ENCODE peak calls at places on chromosome 3, in ten cellular contexts. J, E, M, D, U, R, T, W, P and B are unnamed samples.

GRCh38 chr3:129228891-129229585 is 20.4 kb upstream of the COPG1 start:
- DNase-seq in R (no peak), J (peak), T (no peak), E (no peak), D (no peak), W (no peak), U (no peak), M (no peak), P (no peak), B (no peak)

GRCh38 chr3:160106905-160107861 is 118.0 kb upstream of the C3orf80 start:
- DNase-seq in M (no peak), J (no peak), T (no peak), D (peak), P (no peak), W (no peak), E (no peak), R (no peak), U (no peak), B (no peak)

GRCh38 chr3:108127301-108127988 is 36.6 kb upstream of the CD47 start:
- DNase-seq in R (no peak), U (peak), M (peak), T (no peak), E (no peak), P (no peak), J (no peak), D (no peak), W (no peak), B (no peak)

GRCh38 chr3:188272481-188273372 is 118.8 kb downstream of the LPP start:
- DNase-seq in D (no peak), M (no peak), W (no peak), U (no peak), P (no peak), R (no peak), J (peak), T (no peak), E (no peak), B (no peak)

GRCh38 chr3:38129058-38129457 is 7.9 kb downstream of the ACAA1 start:
- DNase-seq in R (no peak), T (no peak), D (no peak), M (no peak), J (no peak), U (no peak), W (no peak), P (peak), E (peak), B (no peak)

GRCh38 chr3:66532613-66533012 is 31.8 kb upstream of the LRIG1 start:
- DNase-seq in D (no peak), R (no peak), J (no peak), P (no peak), W (no peak), T (no peak), U (no peak), E (no peak), M (no peak), B (no peak)

GRCh38 chr3:54731697-54732445 is 196.0 kb downstream of the LRTM1 start:
- DNase-seq in U (no peak), W (no peak), R (no peak), P (no peak), M (no peak), D (no peak), J (no peak), E (no peak), T (no peak), B (no peak)

GRCh38 chr3:77887611-77888010 is 847.7 kb downstream of the ROBO2 start:
- DNase-seq in D (no peak), P (no peak), M (no peak), W (no peak), R (no peak), J (peak), U (no peak), T (no peak), E (no peak), B (no peak)

GRCh38 chr3:69764861-69765260 is 25.6 kb downstream of the MITF start:
- DNase-seq in U (no peak), M (no peak), W (no peak), P (no peak), J (peak), E (no peak), T (no peak), D (no peak), R (no peak), B (no peak)

GRCh38 chr3:2661078-2661477 is 449.1 kb downstream of the IL5RA start:
- DNase-seq in U (no peak), T (no peak), D (no peak), W (no peak), E (no peak), M (no peak), P (no peak), R (no peak), J (peak), B (no peak)

GRCh38 chr3:52527039-52527731 is 6.5 kb downstream of the NT5DC2 start:
- DNase-seq in R (no peak), D (peak), J (no peak), U (no peak), E (no peak), W (no peak), T (peak), M (peak), P (peak), B (no peak)

GRCh38 chr3:179148446-179149238 is 485 bp downstream of the PIK3CA start:
- DNase-seq in J (peak), U (peak), P (peak), M (peak), D (peak), R (no peak), T (peak), W (peak), E (no peak), B (peak)

GRCh38 chr3:132253262-132253878 is 63.8 kb upstream of the ACP3 start:
- DNase-seq in U (peak), M (peak), R (peak), E (no peak), D (no peak), W (peak), J (peak), T (no peak), P (no peak), B (no peak)

GRCh38 chr3:110971010-110971585 is 100.5 kb upstream of the NECTIN3 start:
- DNase-seq in M (peak), T (no peak), E (no peak), J (no peak), R (no peak), P (no peak), D (no peak), U (no peak), W (no peak), B (no peak)

GRCh38 chr3:13020159-13020558 is 53.1 kb downstream of the IQSEC1 start:
- DNase-seq in M (no peak), W (no peak), R (no peak), J (no peak), P (no peak), U (peak), T (no peak), E (no peak), D (no peak), B (no peak)

GRCh38 chr3:71001303-71001702 is 582.2 kb downstream of the FOXP1 start:
- DNase-seq in E (no peak), W (no peak), T (no peak), J (no peak), U (no peak), R (no peak), M (no peak), P (no peak), D (no peak), B (no peak)

GRCh38 chr3:49610881-49611280 is 56.6 kb downstream of the BSN start:
- DNase-seq in W (no peak), P (no peak), D (no peak), T (no peak), E (no peak), R (no peak), U (no peak), M (no peak), J (no peak), B (no peak)

GRCh38 chr3:158109295-158109803 is 540 bp upstream of the RSRC1 start:
- DNase-seq in T (no peak), R (no peak), J (no peak), E (no peak), W (no peak), U (no peak), P (no peak), D (no peak), M (peak), B (no peak)

GRCh38 chr3:119647177-119647576 is 13.2 kb downstream of the POPDC2 start:
- DNase-seq in W (no peak), E (no peak), P (no peak), T (no peak), J (peak), U (no peak), D (no peak), M (no peak), R (no peak), B (no peak)

GRCh38 chr3:126146034-126146433 is 34.4 kb downstream of the ALDH1L1 start:
- DNase-seq in T (no peak), P (no peak), W (no peak), M (no peak), R (no peak), J (no peak), U (no peak), E (no peak), D (peak), B (peak)

GRCh38 chr3:54654776-54655175 is 273.1 kb downstream of the LRTM1 start:
- DNase-seq in T (no peak), U (no peak), J (no peak), P (no peak), D (no peak), E (no peak), M (no peak), R (no peak), W (no peak), B (no peak)

GRCh38 chr3:130470132-130470531 is 46.8 kb upstream of the COL6A6 start:
- DNase-seq in U (no peak), W (no peak), E (no peak), R (no peak), J (no peak), P (no peak), T (no peak), D (no peak), M (no peak), B (no peak)

GRCh38 chr3:168197162-168197561 is 101.4 kb upstream of the GOLIM4 start:
- DNase-seq in M (no peak), R (no peak), P (no peak), E (no peak), J (peak), D (no peak), T (no peak), W (no peak), U (no peak), B (no peak)

GRCh38 chr3:156620260-156620659 is 54.1 kb upstream of the TIPARP start:
- DNase-seq in D (no peak), U (no peak), M (no peak), W (no peak), E (no peak), R (no peak), P (no peak), J (peak), T (no peak), B (no peak)

GRCh38 chr3:80244390-80244789 is 476.6 kb upstream of the ROBO1 start:
- DNase-seq in P (no peak), U (no peak), T (no peak), M (no peak), R (peak), J (peak), D (no peak), W (no peak), E (no peak), B (no peak)

GRCh38 chr3:191915717-191916116 is 454.8 kb downstream of the PYDC2 start:
- DNase-seq in D (no peak), R (peak), T (no peak), P (no peak), M (no peak), E (no peak), W (no peak), J (no peak), U (no peak), B (no peak)

GRCh38 chr3:183878071-183878470 is 6.6 kb downstream of the PARL start:
- DNase-seq in E (no peak), D (peak), T (no peak), R (no peak), P (peak), M (no peak), J (no peak), W (no peak), U (no peak), B (no peak)

GRCh38 chr3:85678713-85679112 is 719.9 kb downstream of the CADM2 start:
- DNase-seq in E (no peak), D (no peak), U (no peak), P (no peak), R (no peak), W (no peak), T (no peak), J (peak), M (no peak), B (no peak)

GRCh38 chr3:161925749-161926360 is 429.2 kb downstream of the OTOL1 start:
- DNase-seq in E (no peak), R (no peak), M (no peak), W (no peak), J (no peak), U (no peak), T (no peak), P (no peak), D (no peak), B (no peak)
- TF ChIP-seq CTCF in E (no peak), R (no peak), M (peak), W (no peak), J (no peak), U (no peak), T (no peak), P (no peak), D (no peak), B (no peak)

GRCh38 chr3:133376805-133377204 is 23.1 kb upstream of the BFSP2 start:
- DNase-seq in R (no peak), J (no peak), M (no peak), W (no peak), U (no peak), E (no peak), P (no peak), T (no peak), D (no peak), B (no peak)
- TF ChIP-seq CTCF in R (peak), J (no peak), M (peak), W (no peak), U (no peak), E (no peak), P (no peak), T (no peak), D (no peak), B (no peak)

DNA sequence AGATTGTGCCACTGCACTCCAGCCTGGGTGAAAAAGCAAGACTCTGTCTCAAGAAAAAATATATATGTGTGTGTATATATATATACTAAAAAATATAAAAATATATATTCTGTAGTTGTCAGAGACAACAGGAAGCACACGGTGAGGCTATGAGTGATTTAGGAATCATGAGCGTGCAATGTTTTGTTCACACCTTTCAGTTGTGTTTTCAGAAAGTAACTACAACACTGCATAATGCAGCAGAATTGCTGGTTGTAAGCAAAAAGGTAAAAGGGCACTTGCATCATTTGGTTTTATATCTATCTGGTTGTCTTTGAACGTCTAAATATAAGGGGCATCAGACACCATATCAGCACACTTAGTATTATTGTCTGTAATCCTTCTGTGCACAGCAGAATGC is 44.7 kb downstream of the CCR3 start:
- DNase-seq in J (no peak), M (no peak), D (no peak), P (no peak), T (no peak), R (no peak), E (no peak), W (no peak), U (no peak), B (no peak)
- TF ChIP-seq CTCF in J (no peak), M (no peak), D (no peak), P (no peak), T (no peak), R (no peak), E (no peak), W (no peak), U (no peak), B (no peak)

DNA sequence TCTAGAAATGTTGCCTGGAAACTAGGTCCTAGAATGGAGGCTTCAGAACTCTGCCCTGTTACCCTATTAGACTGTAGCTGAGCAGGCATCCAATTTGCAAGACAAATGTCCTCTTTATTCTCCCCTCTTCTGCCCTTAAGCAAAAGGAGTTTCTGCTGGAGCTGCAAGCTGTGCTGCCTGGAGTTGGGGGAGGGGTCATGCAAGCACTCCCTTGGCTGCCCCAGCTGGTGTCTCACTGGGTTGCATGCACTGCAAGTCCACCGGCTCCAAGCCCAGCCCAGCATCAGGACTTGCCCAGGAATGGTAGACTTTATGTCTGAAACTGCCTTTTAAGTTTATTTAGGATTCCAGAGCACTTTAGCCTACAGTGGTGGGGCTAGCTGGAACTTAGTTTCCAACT is 15.7 kb upstream of the RBP2 start:
- DNase-seq in D (no peak), U (no peak), T (no peak), P (no peak), M (peak), R (no peak), J (no peak), W (no peak), E (no peak), B (no peak)
- TF ChIP-seq CTCF in D (no peak), U (no peak), T (no peak), P (no peak), M (no peak), R (no peak), J (no peak), W (no peak), E (no peak), B (no peak)

DNA sequence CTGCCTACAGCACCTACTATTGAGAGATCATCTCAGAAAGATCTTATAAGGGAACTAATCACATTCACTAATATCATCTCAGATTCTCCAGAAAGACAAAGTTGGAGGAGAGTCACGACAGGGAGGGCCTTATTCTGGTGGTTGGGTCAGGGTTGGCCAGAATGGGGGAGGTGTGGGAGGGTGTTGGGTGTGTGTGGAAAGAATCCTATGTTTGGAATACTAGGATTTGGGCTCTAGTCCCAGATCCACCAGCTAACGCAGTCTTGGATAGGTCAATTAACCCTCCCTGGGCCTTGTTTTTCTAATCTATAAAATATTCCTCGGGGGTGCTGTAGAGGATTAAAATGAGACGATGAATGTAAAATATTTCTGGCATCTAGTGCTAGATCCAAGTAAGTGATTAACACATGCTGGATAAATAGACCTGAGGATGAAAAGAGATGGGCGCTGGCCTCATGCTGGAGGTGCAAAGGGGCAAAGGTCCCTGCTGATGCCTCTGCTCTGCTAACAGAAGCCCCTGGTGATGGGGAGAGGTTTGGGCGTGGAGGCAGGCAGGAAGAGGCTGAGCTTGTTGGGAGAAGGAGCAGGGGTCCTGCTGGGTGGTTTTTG is 67.6 kb upstream of the ETV5 start:
- DNase-seq in W (no peak), D (no peak), J (no peak), P (no peak), E (no peak), R (no peak), M (no peak), T (no peak), U (no peak), B (no peak)
- TF ChIP-seq CTCF in W (no peak), D (no peak), J (no peak), P (no peak), E (no peak), R (no peak), M (no peak), T (no peak), U (no peak), B (no peak)

GRCh38 chr3:151156618-151157216 is 46.3 kb downstream of the GPR171 start:
- DNase-seq in W (peak), P (no peak), R (peak), T (no peak), D (no peak), E (no peak), U (peak), J (peak), M (peak), B (no peak)
- TF ChIP-seq CTCF in W (peak), P (peak), R (peak), T (no peak), D (peak), E (no peak), U (peak), J (peak), M (peak), B (peak)

GRCh38 chr3:47854720-47855455 is 52.0 kb downstream of the DHX30 start:
- DNase-seq in D (no peak), W (no peak), M (no peak), U (no peak), T (no peak), R (no peak), E (no peak), J (no peak), P (no peak), B (no peak)
- TF ChIP-seq CTCF in D (no peak), W (no peak), M (no peak), U (peak), T (no peak), R (no peak), E (no peak), J (no peak), P (no peak), B (no peak)

GRCh38 chr3:59809750-59810444 is 760.1 kb upstream of the CFAP20DC start:
- DNase-seq in U (peak), D (no peak), M (no peak), P (no peak), J (peak), W (no peak), R (peak), E (no peak), T (no peak), B (no peak)
- TF ChIP-seq CTCF in U (peak), D (peak), M (peak), P (no peak), J (peak), W (no peak), R (peak), E (no peak), T (no peak), B (peak)

GRCh38 chr3:196694941-196695848 is 16.9 kb downstream of the CEP19 start:
- DNase-seq in W (no peak), E (no peak), D (no peak), P (no peak), T (no peak), R (no peak), J (no peak), M (no peak), U (no peak), B (no peak)

GRCh38 chr3:196695849-196696226 is 16.2 kb downstream of the CEP19 start:
- DNase-seq in J (no peak), R (no peak), W (no peak), E (no peak), P (no peak), D (no peak), M (no peak), U (no peak), T (no peak), B (no peak)

GRCh38 chr3:196689941-196690660 is 21.9 kb downstream of the CEP19 start:
- DNase-seq in J (no peak), W (no peak), D (no peak), R (no peak), P (no peak), M (no peak), U (no peak), E (no peak), T (no peak), B (no peak)

GRCh38 chr3:196697270-196697669 is 14.8 kb downstream of the CEP19 start:
- DNase-seq in M (no peak), W (no peak), R (no peak), T (no peak), J (no peak), E (no peak), D (no peak), P (no peak), U (no peak), B (no peak)

GRCh38 chr3:196694202-196694638 is 17.8 kb downstream of the CEP19 start:
- DNase-seq in D (no peak), U (peak), P (no peak), T (no peak), J (peak), M (no peak), W (no peak), E (no peak), R (no peak), B (no peak)
- TF ChIP-seq CTCF in D (no peak), U (peak), P (no peak), T (no peak), J (no peak), M (no peak), W (no peak), E (no peak), R (no peak), B (no peak)